ENCODE peak calls at places on chromosomes 2 and 18, in four cellular contexts. N, M, Y and H are unnamed samples.
A peak's percentile ranks its signal among the peaks of the same experiment; 100 is the strongest.

GRCh38 chr18:47342566-47342965 is 91.1 kb upstream of the SKOR2 start:
- DNase-seq in N (no peak), M (no peak), Y (no peak), H (no peak)

GRCh38 chr2:199875400-199875799 is 24.4 kb upstream of the FTCDNL1 start:
- DNase-seq in N (no peak), M (no peak), Y (no peak), H (no peak)

GRCh38 chr2:218074031-218074430 is 5.0 kb downstream of the RUFY4 start:
- DNase-seq in N (peak; percentile 52), M (no peak), Y (no peak), H (peak; percentile 49)

GRCh38 chr2:45494275-45494977 is 116.6 kb downstream of the SRBD1 start:
- DNase-seq in N (peak; percentile 74), M (no peak), Y (no peak), H (no peak)

GRCh38 chr2:204885747-204886146 is 340.5 kb downstream of the PARD3B start:
- DNase-seq in N (peak; percentile 56), M (no peak), Y (no peak), H (no peak)

GRCh38 chr2:181742908-181743722 is 62.8 kb upstream of the NEUROD1 start:
- DNase-seq in N (peak; percentile 54), M (no peak), Y (no peak), H (no peak)

GRCh38 chr2:20687260-20687772 is 20.4 kb downstream of the GDF7 start:
- DNase-seq in N (no peak), M (no peak), Y (no peak), H (no peak)

GRCh38 chr18:57502624-57503023 is 67.5 kb downstream of the ONECUT2 start:
- DNase-seq in N (no peak), M (no peak), Y (no peak), H (no peak)

GRCh38 chr2:70894765-70895164 is 40.9 kb upstream of the ATP6V1B1 start:
- DNase-seq in N (no peak), M (no peak), Y (no peak), H (no peak)

GRCh38 chr18:13235326-13235937 is 16.9 kb downstream of the LDLRAD4 start:
- DNase-seq in N (no peak), M (no peak), Y (no peak), H (peak; percentile 12)

GRCh38 chr18:7273301-7273911 is 42.5 kb downstream of the LRRC30 start:
- DNase-seq in N (no peak), M (peak; percentile 78), Y (no peak), H (peak; percentile 62)

GRCh38 chr18:7272268-7273049 is 41.6 kb downstream of the LRRC30 start:
- DNase-seq in N (peak; percentile 86), M (peak; percentile 57), Y (no peak), H (peak; percentile 70)

GRCh38 chr18:7269903-7270302 is 39.0 kb downstream of the LRRC30 start:
- DNase-seq in N (no peak), M (no peak), Y (no peak), H (no peak)
- H3K4me3 ChIP-seq in N (no peak overlapping the region), M (no peak overlapping the region), Y (no peak overlapping the region), H (no peak overlapping the region)

GRCh38 chr2:54572636-54573531 is 116.8 kb downstream of the SPTBN1 start:
- DNase-seq in N (no peak), M (no peak), Y (no peak), H (no peak)

GRCh38 chr2:54575379-54575888 is 119.3 kb downstream of the SPTBN1 start:
- DNase-seq in N (no peak), M (no peak), Y (no peak), H (no peak)

GRCh38 chr2:54574860-54575247 is 118.7 kb downstream of the SPTBN1 start:
- DNase-seq in N (no peak), M (no peak), Y (no peak), H (no peak)

GRCh38 chr2:54573532-54573915 is 117.4 kb downstream of the SPTBN1 start:
- DNase-seq in N (no peak), M (no peak), Y (no peak), H (no peak)

GRCh38 chr2:54574107-54574859 is 118.2 kb downstream of the SPTBN1 start:
- DNase-seq in N (no peak), M (peak; percentile 37), Y (peak; percentile 53), H (peak; percentile 48)
- H3K27ac ChIP-seq in N (peak overlapping the region; percentile 15), M (peak overlapping the region; percentile 68), Y (peak overlapping the region; percentile 97), H (peak overlapping the region; percentile 85)

GRCh38 chr2:233798335-233799086 is 20.4 kb downstream of the MROH2A start:
- DNase-seq in N (no peak), M (no peak), Y (no peak), H (no peak)
- H3K27me3 ChIP-seq in N (no peaks in the 10 kb centered on the region), M (no peaks in the 10 kb centered on the region), Y (no peaks in the 10 kb centered on the region), H (no peaks in the 10 kb centered on the region)

DNA sequence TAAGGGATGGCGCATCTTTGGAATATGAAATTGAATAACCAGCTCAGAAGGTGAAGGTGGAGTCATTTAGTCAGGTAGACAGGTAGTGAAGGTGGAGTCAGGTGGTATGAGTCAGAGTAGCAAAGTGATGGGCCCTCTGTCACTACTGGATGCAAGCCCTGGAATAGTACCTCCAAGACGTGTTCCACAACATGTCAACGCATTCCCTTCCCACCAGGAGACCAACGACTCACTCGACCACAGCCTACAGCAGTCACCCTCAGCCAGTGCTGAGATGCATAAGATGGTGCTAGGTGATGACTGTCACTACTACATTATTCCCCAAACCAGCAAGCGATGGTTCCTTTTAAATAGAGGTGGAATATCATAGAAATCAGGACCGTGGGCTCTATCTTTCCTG is 6.8 kb downstream of the CPLX4 start:
- DNase-seq in N (no peak), M (no peak), Y (no peak), H (no peak)
- H3K4me3 ChIP-seq in N (no peak overlapping the region), M (no peak overlapping the region), Y (no peak overlapping the region), H (no peak overlapping the region)

GRCh38 chr2:224024270-224024669 is 14.8 kb downstream of the SERPINE2 start:
- DNase-seq in N (no peak), M (no peak), Y (no peak), H (no peak)

GRCh38 chr2:224029876-224030275 is 9.2 kb downstream of the SERPINE2 start:
- DNase-seq in N (no peak), M (no peak), Y (no peak), H (no peak)

GRCh38 chr2:224027912-224028311 is 11.2 kb downstream of the SERPINE2 start:
- DNase-seq in N (peak; percentile 19), M (no peak), Y (no peak), H (no peak)

GRCh38 chr2:224025874-224026273 is 13.2 kb downstream of the SERPINE2 start:
- DNase-seq in N (no peak), M (no peak), Y (peak; percentile 77), H (no peak)

GRCh38 chr2:224027070-224027469 is 12.0 kb downstream of the SERPINE2 start:
- DNase-seq in N (no peak), M (no peak), Y (no peak), H (no peak)
- H3K27ac ChIP-seq in N (no peak overlapping the region), M (no peak overlapping the region), Y (no peak overlapping the region), H (no peak overlapping the region)

GRCh38 chr2:176093889-176094232 is 1.3 kb downstream of the HOXD13 start:
- DNase-seq in N (no peak), M (no peak), Y (no peak), H (no peak)
- H3K27me3 ChIP-seq in N (peaks cover 100% of the 10 kb centered on the region), M (peaks cover 65% of the 10 kb centered on the region), Y (peaks cover 88% of the 10 kb centered on the region), H (peaks cover 20% of the 10 kb centered on the region)

DNA sequence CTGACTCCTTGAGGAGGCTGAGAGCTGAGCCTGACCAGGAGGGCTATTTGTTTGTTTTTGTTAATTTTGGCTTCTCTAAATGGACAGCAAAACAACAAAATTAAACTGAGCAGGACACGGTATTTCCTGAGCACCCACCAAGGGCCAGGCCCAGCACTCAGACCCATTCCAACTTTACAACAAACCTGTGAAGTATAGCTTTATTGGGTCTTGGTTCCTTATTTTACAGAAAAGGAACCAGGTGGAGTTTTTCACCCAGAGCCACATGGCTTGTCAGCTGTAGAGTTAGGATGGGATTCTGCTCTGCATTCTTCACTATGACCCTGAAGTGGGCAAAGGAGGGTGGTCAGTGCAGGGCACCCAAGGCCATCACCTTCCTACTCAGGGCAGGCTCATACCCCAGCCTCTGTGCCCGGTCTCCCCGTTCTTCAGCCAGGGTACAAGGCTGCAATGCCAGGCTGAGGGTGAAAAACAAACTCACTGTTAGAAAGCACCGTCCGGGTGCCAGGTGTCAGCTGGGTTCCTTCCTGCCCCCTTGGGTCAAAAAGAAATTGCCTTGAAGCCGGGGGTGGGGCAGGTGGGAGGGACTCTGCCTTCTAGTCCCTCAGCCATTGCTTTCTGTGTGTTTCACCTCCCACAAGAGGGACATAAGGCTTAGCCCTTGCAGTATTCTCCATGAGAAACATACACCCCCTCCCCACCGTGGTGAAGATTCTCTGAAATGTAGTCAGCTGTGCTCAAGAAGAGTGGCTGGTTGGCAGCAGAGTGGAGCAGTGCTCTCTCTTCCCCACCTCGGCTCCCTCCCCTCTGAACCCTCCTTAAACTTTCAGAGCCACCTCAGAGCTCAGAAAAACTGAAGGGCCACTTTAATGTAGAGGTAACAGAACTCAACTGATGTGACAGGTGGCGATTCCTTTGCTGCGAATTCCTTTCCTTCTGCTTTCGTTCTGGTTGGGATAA is 2.2 kb downstream of the PSD4 start:
- DNase-seq in N (no peak), M (no peak), Y (peak; percentile 72), H (no peak)
- H3K4me3 ChIP-seq in N (no peak overlapping the region), M (no peak overlapping the region), Y (peak overlapping the region; percentile 48), H (no peak overlapping the region)

DNA sequence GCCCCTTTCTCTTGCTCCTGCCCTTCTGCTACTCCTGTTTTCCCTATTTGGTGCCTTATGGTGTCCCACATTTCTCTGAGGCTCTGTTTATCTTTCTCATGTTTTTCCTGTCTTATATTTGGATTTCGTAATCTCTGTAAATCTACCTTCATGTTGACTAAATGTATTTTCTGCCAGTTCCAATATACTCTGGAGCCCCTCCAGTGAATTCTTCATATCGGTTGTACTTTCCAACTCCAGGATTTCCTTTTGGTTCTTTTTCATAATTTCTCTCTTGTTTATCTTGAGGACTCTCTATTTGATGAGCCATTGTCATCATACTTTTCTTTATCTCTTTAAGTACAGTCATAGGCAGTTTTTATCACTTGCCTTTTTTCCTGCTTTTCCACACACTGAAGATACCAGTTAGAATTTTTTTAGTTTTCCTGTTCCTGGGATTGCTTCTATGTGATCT is 19.1 kb downstream of the SCLY start:
- DNase-seq in N (no peak), M (no peak), Y (no peak), H (no peak)
- H3K27ac ChIP-seq in N (no peak overlapping the region), M (no peak overlapping the region), Y (no peak overlapping the region), H (peak overlapping the region; percentile 75)